ENCODE peak calls at places on chromosomes 13 and 19, in ten cellular contexts. One of them, this sample, is unnamed.
A peak's percentile ranks its signal among the peaks of the same experiment; 100 is the strongest.

GRCh38 chr19:6333439-6333838 is at the start of gene ACER1:
- DNase-seq in aorta: no peak
- DNase-seq in tibial nerve: no peak
- DNase-seq in neuronal stem cell: no peak
- DNase-seq in fibroblast of lung: no peak
- DNase-seq in breast epithelium: peak; percentile 29
- DNase-seq in right lobe of liver: no peak
- DNase-seq in ascending aorta: no peak
- DNase-seq in cardiac muscle cell: no peak
- DNase-seq in GM23338: peak; percentile 20
- DNase-seq in this sample: no peak

GRCh38 chr19:9309139-9309973 is at the start of gene ZNF699:
- DNase-seq in neuronal stem cell: peak; percentile 98
- DNase-seq in fibroblast of lung: peak; percentile 97
- DNase-seq in breast epithelium: peak; percentile 98
- DNase-seq in aorta: peak; percentile 99
- DNase-seq in cardiac muscle cell: peak; percentile 99
- DNase-seq in right lobe of liver: peak; percentile 96
- DNase-seq in tibial nerve: peak; percentile 95
- DNase-seq in GM23338: peak; percentile 99
- DNase-seq in ascending aorta: peak; percentile 99
- DNase-seq in this sample: peak; percentile 99

GRCh38 chr13:30042891-30043630 is 192.6 kb upstream of the UBL3 start:
- DNase-seq in tibial nerve: no peak
- DNase-seq in aorta: no peak
- DNase-seq in breast epithelium: no peak
- DNase-seq in fibroblast of lung: no peak
- DNase-seq in cardiac muscle cell: no peak
- DNase-seq in GM23338: no peak
- DNase-seq in right lobe of liver: no peak
- DNase-seq in neuronal stem cell: no peak
- DNase-seq in ascending aorta: no peak
- DNase-seq in this sample: no peak

GRCh38 chr13:44219808-44220544 is 153.6 kb upstream of the SERP2 start:
- DNase-seq in tibial nerve: no peak
- DNase-seq in breast epithelium: no peak
- DNase-seq in neuronal stem cell: no peak
- DNase-seq in ascending aorta: no peak
- DNase-seq in right lobe of liver: no peak
- DNase-seq in fibroblast of lung: peak; percentile 68
- DNase-seq in aorta: no peak
- DNase-seq in cardiac muscle cell: peak; percentile 58
- DNase-seq in GM23338: no peak
- DNase-seq in this sample: no peak

GRCh38 chr13:40207110-40207478 is 459.3 kb downstream of the FOXO1 start:
- DNase-seq in aorta: no peak
- DNase-seq in ascending aorta: no peak
- DNase-seq in GM23338: no peak
- DNase-seq in neuronal stem cell: no peak
- DNase-seq in tibial nerve: no peak
- DNase-seq in breast epithelium: no peak
- DNase-seq in right lobe of liver: no peak
- DNase-seq in fibroblast of lung: no peak
- DNase-seq in cardiac muscle cell: no peak
- DNase-seq in this sample: no peak

GRCh38 chr19:23788415-23788814 is 29.7 kb upstream of the ZNF681 start:
- DNase-seq in cardiac muscle cell: no peak
- DNase-seq in aorta: no peak
- DNase-seq in neuronal stem cell: no peak
- DNase-seq in fibroblast of lung: no peak
- DNase-seq in ascending aorta: no peak
- DNase-seq in breast epithelium: no peak
- DNase-seq in GM23338: no peak
- DNase-seq in tibial nerve: no peak
- DNase-seq in right lobe of liver: no peak
- DNase-seq in this sample: no peak

GRCh38 chr19:56840452-56841193 is at the start of the genes PEG3 and ZIM2:
- DNase-seq in GM23338: no peak
- DNase-seq in aorta: peak; percentile 72
- DNase-seq in tibial nerve: no peak
- DNase-seq in neuronal stem cell: peak; percentile 82
- DNase-seq in right lobe of liver: peak; percentile 55
- DNase-seq in ascending aorta: peak; percentile 81
- DNase-seq in cardiac muscle cell: peak; percentile 44
- DNase-seq in breast epithelium: peak; percentile 51
- DNase-seq in fibroblast of lung: peak; percentile 12
- DNase-seq in this sample: peak; percentile 64

GRCh38 chr13:109243311-109243951 is 543.0 kb downstream of the IRS2 start:
- DNase-seq in cardiac muscle cell: peak; percentile 93
- DNase-seq in neuronal stem cell: no peak
- DNase-seq in GM23338: peak; percentile 6
- DNase-seq in fibroblast of lung: peak; percentile 83
- DNase-seq in breast epithelium: peak; percentile 76
- DNase-seq in tibial nerve: no peak
- DNase-seq in ascending aorta: peak; percentile 79
- DNase-seq in aorta: no peak
- DNase-seq in right lobe of liver: no peak
- DNase-seq in this sample: no peak

GRCh38 chr19:30664358-30665058 is 292.3 kb downstream of the ZNF536 start:
- DNase-seq in cardiac muscle cell: peak; percentile 8
- DNase-seq in aorta: no peak
- DNase-seq in breast epithelium: no peak
- DNase-seq in ascending aorta: peak; percentile 54
- DNase-seq in neuronal stem cell: no peak
- DNase-seq in fibroblast of lung: peak; percentile 24
- DNase-seq in right lobe of liver: peak; percentile 93
- DNase-seq in GM23338: peak; percentile 83
- DNase-seq in tibial nerve: peak; percentile 22
- DNase-seq in this sample: no peak

DNA sequence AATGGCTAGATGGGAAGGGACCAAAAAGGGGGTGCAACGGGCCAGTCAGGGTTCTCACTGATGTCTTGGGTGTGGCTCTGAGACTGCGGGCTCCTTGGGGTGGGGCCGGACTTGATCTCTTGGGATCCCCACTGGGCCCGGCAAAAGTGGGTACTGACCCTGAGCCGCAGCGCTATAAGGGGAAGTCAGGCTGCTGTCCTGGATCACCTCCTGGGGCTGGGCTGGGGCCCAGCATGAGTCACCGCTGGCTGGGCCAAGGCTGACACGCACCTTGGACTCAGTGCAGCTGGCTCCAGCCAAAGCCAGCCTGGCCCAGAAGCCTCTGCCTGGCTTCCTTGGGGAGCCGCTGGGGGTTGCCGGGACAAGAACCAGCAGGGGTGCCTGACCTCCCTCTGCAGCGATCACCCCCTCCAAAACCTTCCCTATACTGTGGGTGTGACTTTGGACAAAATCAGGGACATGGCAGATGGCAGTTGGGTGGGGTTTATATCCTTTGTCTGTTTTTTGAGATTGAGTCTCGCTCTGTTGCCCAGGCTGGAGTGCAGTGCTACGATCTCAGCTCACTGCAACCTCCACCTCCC is 614 bp upstream of the IQCN start:
- DNase-seq in fibroblast of lung: peak; percentile 88
- DNase-seq in GM23338: peak; percentile 37
- DNase-seq in tibial nerve: peak; percentile 76
- DNase-seq in neuronal stem cell: no peak
- DNase-seq in cardiac muscle cell: peak; percentile 90
- DNase-seq in breast epithelium: peak; percentile 89
- DNase-seq in right lobe of liver: peak; percentile 93
- DNase-seq in ascending aorta: peak; percentile 91
- DNase-seq in aorta: peak; percentile 90
- DNase-seq in this sample: peak; percentile 90
- H3K4me1 ChIP-seq in fibroblast of lung: peaks cover 26% of the 10 kb centered on the region
- H3K4me1 ChIP-seq in GM23338: peaks cover 22% of the 10 kb centered on the region
- H3K4me1 ChIP-seq in tibial nerve: peaks cover 52% of the 10 kb centered on the region
- H3K4me1 ChIP-seq in neuronal stem cell: peaks cover 9% of the 10 kb centered on the region
- H3K4me1 ChIP-seq in cardiac muscle cell: no peaks in the 10 kb centered on the region
- H3K4me1 ChIP-seq in breast epithelium: peaks cover 14% of the 10 kb centered on the region
- H3K4me1 ChIP-seq in right lobe of liver: no peaks in the 10 kb centered on the region
- H3K4me1 ChIP-seq in ascending aorta: peaks cover 44% of the 10 kb centered on the region
- H3K4me1 ChIP-seq in aorta: no peaks in the 10 kb centered on the region
- H3K4me1 ChIP-seq in this sample: peaks cover 53% of the 10 kb centered on the region

GRCh38 chr19:16327911-16328823 is 3.5 kb downstream of the KLF2 start:
- DNase-seq in right lobe of liver: peak; percentile 72
- DNase-seq in fibroblast of lung: peak; percentile 96
- DNase-seq in ascending aorta: peak; percentile 93
- DNase-seq in breast epithelium: peak; percentile 62
- DNase-seq in aorta: peak; percentile 93
- DNase-seq in tibial nerve: peak; percentile 92
- DNase-seq in GM23338: no peak
- DNase-seq in neuronal stem cell: no peak
- DNase-seq in cardiac muscle cell: peak; percentile 97
- DNase-seq in this sample: peak; percentile 89

GRCh38 chr19:16330811-16331690 is 6.4 kb downstream of the KLF2 start:
- DNase-seq in aorta: no peak
- DNase-seq in neuronal stem cell: no peak
- DNase-seq in tibial nerve: no peak
- DNase-seq in breast epithelium: no peak
- DNase-seq in cardiac muscle cell: no peak
- DNase-seq in right lobe of liver: no peak
- DNase-seq in fibroblast of lung: no peak
- DNase-seq in GM23338: no peak
- DNase-seq in ascending aorta: no peak
- DNase-seq in this sample: no peak

GRCh38 chr19:16328824-16329482 is 4.3 kb downstream of the KLF2 start:
- DNase-seq in aorta: no peak
- DNase-seq in cardiac muscle cell: no peak
- DNase-seq in right lobe of liver: no peak
- DNase-seq in GM23338: no peak
- DNase-seq in ascending aorta: no peak
- DNase-seq in neuronal stem cell: no peak
- DNase-seq in fibroblast of lung: no peak
- DNase-seq in tibial nerve: no peak
- DNase-seq in breast epithelium: no peak
- DNase-seq in this sample: no peak

GRCh38 chr19:16332991-16333624 is 8.5 kb downstream of the KLF2 start:
- DNase-seq in ascending aorta: no peak
- DNase-seq in cardiac muscle cell: no peak
- DNase-seq in breast epithelium: no peak
- DNase-seq in fibroblast of lung: no peak
- DNase-seq in tibial nerve: no peak
- DNase-seq in neuronal stem cell: no peak
- DNase-seq in right lobe of liver: no peak
- DNase-seq in GM23338: no peak
- DNase-seq in aorta: no peak
- DNase-seq in this sample: no peak

DNA sequence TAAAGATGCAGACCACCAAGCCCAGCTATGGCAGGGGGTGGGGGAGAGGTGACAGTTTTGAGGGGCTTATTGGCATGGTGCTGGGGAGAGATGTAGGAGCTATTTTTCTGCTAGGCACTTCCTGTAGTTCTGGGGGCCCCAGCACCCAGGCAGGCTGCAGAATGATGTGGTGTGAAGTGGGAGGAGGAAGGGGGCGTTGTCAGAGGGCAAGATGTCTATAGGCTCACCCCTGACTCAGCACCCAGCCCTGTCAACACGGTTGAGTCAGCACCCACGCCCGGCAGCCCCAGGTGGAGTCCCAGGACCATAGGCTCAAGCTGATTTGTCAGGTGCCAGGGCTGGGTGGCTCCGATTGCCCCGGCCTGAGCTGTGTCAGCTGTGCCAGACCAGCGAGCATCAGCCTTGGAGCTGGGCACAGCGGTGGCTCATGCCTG is 5.8 kb downstream of the KLF2 start:
- DNase-seq in GM23338: no peak
- DNase-seq in fibroblast of lung: peak; percentile 73
- DNase-seq in right lobe of liver: peak; percentile 64
- DNase-seq in breast epithelium: no peak
- DNase-seq in tibial nerve: no peak
- DNase-seq in ascending aorta: peak; percentile 94
- DNase-seq in cardiac muscle cell: peak; percentile 69
- DNase-seq in neuronal stem cell: no peak
- DNase-seq in aorta: peak; percentile 84
- DNase-seq in this sample: peak; percentile 75
- H3K4me1 ChIP-seq in GM23338: no peaks in the 10 kb centered on the region
- H3K4me1 ChIP-seq in fibroblast of lung: peaks cover 8% of the 10 kb centered on the region
- H3K4me1 ChIP-seq in right lobe of liver: no peaks in the 10 kb centered on the region
- H3K4me1 ChIP-seq in breast epithelium: no peaks in the 10 kb centered on the region
- H3K4me1 ChIP-seq in tibial nerve: peaks cover 18% of the 10 kb centered on the region
- H3K4me1 ChIP-seq in ascending aorta: peaks cover 32% of the 10 kb centered on the region
- H3K4me1 ChIP-seq in cardiac muscle cell: peaks cover 3% of the 10 kb centered on the region
- H3K4me1 ChIP-seq in neuronal stem cell: peaks cover 5% of the 10 kb centered on the region
- H3K4me1 ChIP-seq in aorta: no peaks in the 10 kb centered on the region
- H3K4me1 ChIP-seq in this sample: peaks cover 13% of the 10 kb centered on the region

GRCh38 chr19:40717880-40718773 is 1.2 kb downstream of the ITPKC start:
- DNase-seq in breast epithelium: peak; percentile 63
- DNase-seq in ascending aorta: no peak
- DNase-seq in cardiac muscle cell: peak; percentile 33
- DNase-seq in fibroblast of lung: peak; percentile 31
- DNase-seq in neuronal stem cell: no peak
- DNase-seq in GM23338: peak; percentile 40
- DNase-seq in tibial nerve: peak; percentile 38
- DNase-seq in aorta: peak; percentile 64
- DNase-seq in right lobe of liver: no peak
- DNase-seq in this sample: no peak
- H3K4me1 ChIP-seq in breast epithelium: peaks cover 15% of the 10 kb centered on the region
- H3K4me1 ChIP-seq in ascending aorta: peaks cover 50% of the 10 kb centered on the region
- H3K4me1 ChIP-seq in cardiac muscle cell: peaks cover 14% of the 10 kb centered on the region
- H3K4me1 ChIP-seq in fibroblast of lung: peaks cover 8% of the 10 kb centered on the region
- H3K4me1 ChIP-seq in neuronal stem cell: peaks cover 25% of the 10 kb centered on the region
- H3K4me1 ChIP-seq in GM23338: peaks cover 22% of the 10 kb centered on the region
- H3K4me1 ChIP-seq in tibial nerve: peaks cover 43% of the 10 kb centered on the region
- H3K4me1 ChIP-seq in aorta: no peaks in the 10 kb centered on the region
- H3K4me1 ChIP-seq in right lobe of liver: no peaks in the 10 kb centered on the region
- H3K4me1 ChIP-seq in this sample: peaks cover 43% of the 10 kb centered on the region

GRCh38 chr19:55644842-55645511 is 1.5 kb downstream of the ZNF581 start:
- DNase-seq in ascending aorta: no peak
- DNase-seq in neuronal stem cell: no peak
- DNase-seq in aorta: no peak
- DNase-seq in GM23338: no peak
- DNase-seq in right lobe of liver: no peak
- DNase-seq in tibial nerve: no peak
- DNase-seq in cardiac muscle cell: no peak
- DNase-seq in breast epithelium: no peak
- DNase-seq in fibroblast of lung: no peak
- DNase-seq in this sample: no peak

GRCh38 chr19:55645512-55645881 is 2.0 kb downstream of the ZNF581 start:
- DNase-seq in tibial nerve: no peak
- DNase-seq in breast epithelium: no peak
- DNase-seq in aorta: no peak
- DNase-seq in neuronal stem cell: no peak
- DNase-seq in cardiac muscle cell: no peak
- DNase-seq in GM23338: no peak
- DNase-seq in ascending aorta: no peak
- DNase-seq in fibroblast of lung: no peak
- DNase-seq in right lobe of liver: no peak
- DNase-seq in this sample: no peak

GRCh38 chr19:55643733-55644116 is 276 bp downstream of the ZNF581 start:
- DNase-seq in right lobe of liver: no peak
- DNase-seq in GM23338: no peak
- DNase-seq in breast epithelium: no peak
- DNase-seq in cardiac muscle cell: no peak
- DNase-seq in fibroblast of lung: no peak
- DNase-seq in tibial nerve: no peak
- DNase-seq in ascending aorta: no peak
- DNase-seq in neuronal stem cell: no peak
- DNase-seq in aorta: no peak
- DNase-seq in this sample: no peak

GRCh38 chr19:55643003-55643732 is at the start of gene ZNF581:
- DNase-seq in GM23338: peak; percentile 85
- DNase-seq in fibroblast of lung: peak; percentile 71
- DNase-seq in breast epithelium: no peak
- DNase-seq in ascending aorta: peak; percentile 87
- DNase-seq in neuronal stem cell: peak; percentile 73
- DNase-seq in aorta: peak; percentile 84
- DNase-seq in right lobe of liver: peak; percentile 78
- DNase-seq in tibial nerve: peak; percentile 66
- DNase-seq in cardiac muscle cell: peak; percentile 85
- DNase-seq in this sample: peak; percentile 78

GRCh38 chr19:55644191-55644833 is 863 bp downstream of the ZNF581 start:
- DNase-seq in GM23338: no peak
- DNase-seq in right lobe of liver: no peak
- DNase-seq in breast epithelium: no peak
- DNase-seq in aorta: peak; percentile 46
- DNase-seq in fibroblast of lung: no peak
- DNase-seq in tibial nerve: no peak
- DNase-seq in neuronal stem cell: no peak
- DNase-seq in cardiac muscle cell: no peak
- DNase-seq in ascending aorta: no peak
- DNase-seq in this sample: no peak
- H3K4me1 ChIP-seq in GM23338: no peaks in the 10 kb centered on the region
- H3K4me1 ChIP-seq in right lobe of liver: peaks cover 4% of the 10 kb centered on the region
- H3K4me1 ChIP-seq in breast epithelium: peaks cover 13% of the 10 kb centered on the region
- H3K4me1 ChIP-seq in aorta: no peaks in the 10 kb centered on the region
- H3K4me1 ChIP-seq in fibroblast of lung: peaks cover 16% of the 10 kb centered on the region
- H3K4me1 ChIP-seq in tibial nerve: peaks cover 49% of the 10 kb centered on the region
- H3K4me1 ChIP-seq in neuronal stem cell: peaks cover 26% of the 10 kb centered on the region
- H3K4me1 ChIP-seq in cardiac muscle cell: peaks cover 19% of the 10 kb centered on the region
- H3K4me1 ChIP-seq in ascending aorta: peaks cover 22% of the 10 kb centered on the region
- H3K4me1 ChIP-seq in this sample: peaks cover 50% of the 10 kb centered on the region

This sample was measured in psoas muscle.